ENCODE peak calls at places on chromosomes 1 and 21, in four cellular contexts. One of them, this sample, is unnamed.

GRCh38 chr1:151534662-151535278 is 5.3 kb upstream of the TUFT1 start:
- DNase-seq in K562: peak
- DNase-seq in GM12878: no peak
- DNase-seq in HepG2: peak
- DNase-seq in this sample: peak

GRCh38 chr1:208298593-208299233 is 54.5 kb upstream of the PLXNA2 start:
- DNase-seq in K562: no peak
- DNase-seq in GM12878: no peak
- DNase-seq in HepG2: no peak
- DNase-seq in this sample: no peak

GRCh38 chr1:103250441-103250861 is 142.1 kb upstream of the COL11A1 start:
- DNase-seq in K562: no peak
- DNase-seq in GM12878: no peak
- DNase-seq in HepG2: no peak
- DNase-seq in this sample: peak

GRCh38 chr1:107009286-107009685 is 47.2 kb upstream of the PRMT6 start:
- DNase-seq in K562: no peak
- DNase-seq in GM12878: no peak
- DNase-seq in HepG2: no peak
- DNase-seq in this sample: no peak

GRCh38 chr1:11124965-11125364 is 25.3 kb upstream of the EXOSC10 start:
- DNase-seq in K562: no peak
- DNase-seq in GM12878: no peak
- DNase-seq in HepG2: no peak
- DNase-seq in this sample: no peak

GRCh38 chr1:58197811-58198210 is 348.7 kb downstream of the OMA1 start:
- DNase-seq in K562: no peak
- DNase-seq in GM12878: no peak
- DNase-seq in HepG2: no peak
- DNase-seq in this sample: no peak

GRCh38 chr1:216894499-216894898 is 171.3 kb upstream of the ESRRG start:
- DNase-seq in K562: no peak
- DNase-seq in GM12878: no peak
- DNase-seq in HepG2: no peak
- DNase-seq in this sample: no peak

GRCh38 chr1:58773406-58773840 is 10.4 kb downstream of the JUN start:
- DNase-seq in K562: no peak
- DNase-seq in GM12878: no peak
- DNase-seq in HepG2: no peak
- DNase-seq in this sample: no peak

GRCh38 chr1:40922969-40923368 is 56.5 kb upstream of the CTPS1 start:
- DNase-seq in K562: no peak
- DNase-seq in GM12878: no peak
- DNase-seq in HepG2: no peak
- DNase-seq in this sample: no peak

GRCh38 chr1:218785928-218786327 is 387.8 kb upstream of the LYPLAL1 start:
- DNase-seq in K562: no peak
- DNase-seq in GM12878: no peak
- DNase-seq in HepG2: no peak
- DNase-seq in this sample: no peak

GRCh38 chr1:171210355-171210754 is 25.3 kb downstream of the FMO2 start:
- DNase-seq in K562: no peak
- DNase-seq in GM12878: no peak
- DNase-seq in HepG2: no peak
- DNase-seq in this sample: no peak

GRCh38 chr1:216390956-216391355 is 32.3 kb downstream of the USH2A start:
- DNase-seq in K562: no peak
- DNase-seq in GM12878: no peak
- DNase-seq in HepG2: no peak
- DNase-seq in this sample: no peak

GRCh38 chr1:15249032-15249601 is 2.1 kb downstream of the FHAD1 start:
- DNase-seq in K562: no peak
- DNase-seq in GM12878: no peak
- DNase-seq in HepG2: no peak
- DNase-seq in this sample: no peak

GRCh38 chr1:85417876-85418275 is 47.1 kb downstream of the DDAH1 start:
- DNase-seq in K562: no peak
- DNase-seq in GM12878: no peak
- DNase-seq in HepG2: no peak
- DNase-seq in this sample: no peak

GRCh38 chr21:36097427-36098230 is 27.8 kb downstream of the CBR1 start:
- DNase-seq in K562: no peak
- DNase-seq in GM12878: peak
- DNase-seq in HepG2: no peak
- DNase-seq in this sample: peak

GRCh38 chr21:34889287-34889536 is 159.9 kb downstream of the RUNX1 start:
- DNase-seq in K562: no peak
- DNase-seq in GM12878: no peak
- DNase-seq in HepG2: peak
- DNase-seq in this sample: peak

GRCh38 chr1:200749090-200749489 is 10.4 kb downstream of the CAMSAP2 start:
- DNase-seq in K562: no peak
- DNase-seq in GM12878: no peak
- DNase-seq in HepG2: no peak
- DNase-seq in this sample: no peak

GRCh38 chr21:45011911-45012660 is 62.3 kb upstream of the ADARB1 start:
- DNase-seq in K562: no peak
- DNase-seq in GM12878: no peak
- DNase-seq in HepG2: peak
- DNase-seq in this sample: no peak

GRCh38 chr1:52098139-52098871 is 42.2 kb downstream of the BTF3L4 start:
- DNase-seq in K562: no peak
- DNase-seq in GM12878: no peak
- DNase-seq in HepG2: peak
- DNase-seq in this sample: no peak

GRCh38 chr1:209403921-209404320 is 179.6 kb upstream of the CAMK1G start:
- DNase-seq in K562: no peak
- DNase-seq in GM12878: no peak
- DNase-seq in HepG2: no peak
- DNase-seq in this sample: no peak
- TF ChIP-seq TARDBP in K562: no peak
- TF ChIP-seq TARDBP in GM12878: no peak
- TF ChIP-seq TARDBP in HepG2: no peak
- TF ChIP-seq TARDBP in this sample: no peak

GRCh38 chr1:180720753-180721152 is 88.9 kb downstream of the XPR1 start:
- DNase-seq in K562: no peak
- DNase-seq in GM12878: no peak
- DNase-seq in HepG2: no peak
- DNase-seq in this sample: no peak
- TF ChIP-seq FOXM1 in K562: no peak
- TF ChIP-seq FOXM1 in GM12878: no peak
- TF ChIP-seq FOXM1 in HepG2: no peak
- TF ChIP-seq FOXM1 in this sample: no peak

GRCh38 chr21:37509802-37510393 is 143.3 kb downstream of the DYRK1A start:
- DNase-seq in K562: no peak
- DNase-seq in GM12878: no peak
- DNase-seq in HepG2: no peak
- DNase-seq in this sample: no peak

GRCh38 chr21:37505963-37506362 is 139.4 kb downstream of the DYRK1A start:
- DNase-seq in K562: no peak
- DNase-seq in GM12878: no peak
- DNase-seq in HepG2: no peak
- DNase-seq in this sample: no peak

GRCh38 chr21:37507716-37508115 is 141.1 kb downstream of the DYRK1A start:
- DNase-seq in K562: no peak
- DNase-seq in GM12878: no peak
- DNase-seq in HepG2: no peak
- DNase-seq in this sample: no peak

GRCh38 chr21:37511848-37512247 is 145.3 kb downstream of the DYRK1A start:
- DNase-seq in K562: no peak
- DNase-seq in GM12878: no peak
- DNase-seq in HepG2: no peak
- DNase-seq in this sample: no peak

DNA sequence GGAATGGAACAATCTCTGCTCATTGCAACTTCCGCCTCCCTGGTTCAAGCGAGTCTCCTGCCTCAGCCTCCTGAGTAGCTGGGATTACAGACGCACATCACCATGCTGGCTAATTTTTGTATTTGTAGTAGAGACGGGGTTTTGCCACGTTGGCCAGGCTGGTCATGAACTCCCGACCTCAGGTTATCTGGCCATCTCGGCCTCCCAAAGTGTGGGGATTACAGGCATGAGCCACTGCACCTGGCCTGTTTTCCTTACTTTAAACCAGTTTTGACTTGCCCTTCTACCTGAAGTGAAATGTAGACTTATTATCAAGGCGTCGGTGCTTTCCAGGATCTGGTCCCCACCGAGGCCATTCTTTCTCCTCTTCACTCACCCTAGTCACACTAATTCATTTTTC is 141.8 kb downstream of the DYRK1A start:
- DNase-seq in K562: no peak
- DNase-seq in GM12878: no peak
- DNase-seq in HepG2: no peak
- DNase-seq in this sample: no peak
- TF ChIP-seq BHLHE40 in K562: no peak
- TF ChIP-seq BHLHE40 in GM12878: no peak
- TF ChIP-seq BHLHE40 in HepG2: no peak
- TF ChIP-seq BHLHE40 in this sample: no peak

DNA sequence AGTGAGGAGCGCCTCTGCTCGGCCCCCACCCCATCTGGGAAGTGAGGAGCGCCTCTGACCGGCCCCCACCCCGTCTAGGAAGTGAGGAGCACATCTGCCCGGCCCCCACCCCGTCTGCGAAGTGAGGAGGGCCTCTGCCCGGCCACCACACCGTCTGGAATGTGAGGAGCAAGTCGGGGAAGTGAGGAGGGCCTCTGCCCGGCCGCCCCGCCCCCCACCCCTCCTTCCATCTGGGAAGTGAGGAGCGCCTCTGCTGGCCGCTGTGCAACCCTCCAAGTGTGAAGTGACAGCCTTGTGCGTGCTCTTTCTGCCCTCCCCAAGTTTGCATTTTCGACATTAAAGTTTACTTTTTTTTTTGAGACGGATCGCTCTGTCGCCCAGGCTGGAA is 5.1 kb upstream of the ZZZ3 start:
- DNase-seq in K562: no peak
- DNase-seq in GM12878: no peak
- DNase-seq in HepG2: peak
- DNase-seq in this sample: no peak
- TF ChIP-seq TARDBP in K562: no peak
- TF ChIP-seq TARDBP in GM12878: no peak
- TF ChIP-seq TARDBP in HepG2: no peak
- TF ChIP-seq TARDBP in this sample: no peak

DNA sequence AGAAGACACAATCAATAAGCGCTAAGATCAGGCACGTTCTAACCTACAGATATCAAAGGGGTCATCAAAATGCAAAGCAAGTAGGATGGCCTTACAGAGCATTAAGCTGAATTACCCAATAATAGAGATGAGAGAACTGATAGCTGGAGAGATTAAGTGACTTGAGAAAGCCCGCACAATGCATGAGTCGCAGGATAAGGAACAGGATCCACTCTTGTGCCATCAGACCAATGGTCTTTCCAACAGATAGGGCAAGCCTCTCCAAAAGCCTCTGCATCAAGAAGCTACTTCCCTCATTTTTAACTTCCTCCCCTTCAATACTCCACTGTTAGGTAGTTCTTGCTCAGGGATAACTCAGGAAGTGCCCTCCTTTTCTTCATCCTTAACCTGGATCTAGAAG is 2.6 kb downstream of the CHML start:
- DNase-seq in K562: no peak
- DNase-seq in GM12878: no peak
- DNase-seq in HepG2: no peak
- DNase-seq in this sample: no peak
- TF ChIP-seq FOXM1 in K562: no peak
- TF ChIP-seq FOXM1 in GM12878: no peak
- TF ChIP-seq FOXM1 in HepG2: no peak
- TF ChIP-seq FOXM1 in this sample: no peak

GRCh38 chr1:100704473-100704872 is 15.1 kb upstream of the VCAM1 start:
- DNase-seq in K562: no peak
- DNase-seq in GM12878: no peak
- DNase-seq in HepG2: no peak
- DNase-seq in this sample: no peak

GRCh38 chr1:100699744-100700143 is 19.8 kb upstream of the VCAM1 start:
- DNase-seq in K562: no peak
- DNase-seq in GM12878: no peak
- DNase-seq in HepG2: no peak
- DNase-seq in this sample: no peak

GRCh38 chr1:100703716-100704115 is 15.8 kb upstream of the VCAM1 start:
- DNase-seq in K562: no peak
- DNase-seq in GM12878: no peak
- DNase-seq in HepG2: no peak
- DNase-seq in this sample: no peak

GRCh38 chr1:100703052-100703451 is 16.5 kb upstream of the VCAM1 start:
- DNase-seq in K562: no peak
- DNase-seq in GM12878: no peak
- DNase-seq in HepG2: no peak
- DNase-seq in this sample: no peak

DNA sequence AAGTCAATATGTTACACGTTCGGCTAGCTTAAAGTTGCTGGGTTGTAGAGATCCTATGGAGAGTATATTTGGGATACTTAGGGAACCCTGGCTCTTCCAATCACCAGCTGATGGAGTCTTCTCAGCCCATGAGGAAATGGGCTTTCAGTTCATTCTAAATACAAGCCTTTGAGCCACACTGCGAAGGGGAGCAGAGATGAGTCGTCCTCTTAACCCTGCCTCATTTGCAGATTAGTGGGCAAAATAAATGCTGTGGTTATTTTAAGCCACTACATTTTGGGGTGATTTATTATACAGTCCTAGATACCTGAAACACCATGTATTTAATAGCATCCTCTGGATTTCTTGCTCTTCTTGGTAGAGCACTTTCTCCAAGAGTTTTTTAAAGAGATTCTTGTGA is 19.0 kb upstream of the VCAM1 start:
- DNase-seq in K562: no peak
- DNase-seq in GM12878: no peak
- DNase-seq in HepG2: no peak
- DNase-seq in this sample: no peak
- TF ChIP-seq BHLHE40 in K562: no peak
- TF ChIP-seq BHLHE40 in GM12878: no peak
- TF ChIP-seq BHLHE40 in HepG2: no peak
- TF ChIP-seq BHLHE40 in this sample: no peak

GRCh38 chr21:28547795-28548194 is 444.9 kb downstream of the LTN1 start:
- DNase-seq in K562: no peak
- DNase-seq in GM12878: no peak
- DNase-seq in HepG2: no peak
- DNase-seq in this sample: no peak
- TF ChIP-seq TARDBP in K562: no peak
- TF ChIP-seq TARDBP in GM12878: no peak
- TF ChIP-seq TARDBP in HepG2: no peak
- TF ChIP-seq TARDBP in this sample: no peak

GRCh38 chr1:56586502-56586901 is 7.1 kb upstream of the PLPP3 start:
- DNase-seq in K562: no peak
- DNase-seq in GM12878: no peak
- DNase-seq in HepG2: peak
- DNase-seq in this sample: no peak

GRCh38 chr1:56580771-56581170 is 1.4 kb upstream of the PLPP3 start:
- DNase-seq in K562: no peak
- DNase-seq in GM12878: no peak
- DNase-seq in HepG2: no peak
- DNase-seq in this sample: no peak

GRCh38 chr1:56583957-56584468 is 4.7 kb upstream of the PLPP3 start:
- DNase-seq in K562: no peak
- DNase-seq in GM12878: no peak
- DNase-seq in HepG2: no peak
- DNase-seq in this sample: no peak

GRCh38 chr1:56585985-56586384 is 6.6 kb upstream of the PLPP3 start:
- DNase-seq in K562: no peak
- DNase-seq in GM12878: no peak
- DNase-seq in HepG2: no peak
- DNase-seq in this sample: no peak

GRCh38 chr1:56584910-56585528 is 5.7 kb upstream of the PLPP3 start:
- DNase-seq in K562: peak
- DNase-seq in GM12878: no peak
- DNase-seq in HepG2: peak
- DNase-seq in this sample: peak
- TF ChIP-seq FOXM1 in K562: no peak
- TF ChIP-seq FOXM1 in GM12878: no peak
- TF ChIP-seq FOXM1 in HepG2: no peak
- TF ChIP-seq FOXM1 in this sample: no peak

This sample was measured in HEK293T.